ENCODE peak calls at places on chromosomes 3 and 15, in four cellular contexts. W is WERI-Rb-1, O is progenitor cell of endocrine pancreas, T is fibroblast of mammary gland. H is an unnamed sample.

GRCh38 chr3:177195242-177195940 is 1.9 kb downstream of the TBL1XR1 start:
- DNase-seq in W (no peak), O (no peak), T (no peak), H (no peak)

GRCh38 chr3:18556503-18556902 is 131.4 kb upstream of the SATB1 start:
- DNase-seq in W (no peak), O (no peak), T (peak), H (no peak)

GRCh38 chr3:128861491-128861890 is 17.9 kb upstream of the ACAD9 start:
- DNase-seq in W (no peak), O (no peak), T (no peak), H (no peak)

GRCh38 chr15:74786659-74787165 is 4.8 kb downstream of the CSK start:
- DNase-seq in W (no peak), O (no peak), T (no peak), H (no peak)

GRCh38 chr15:40054746-40055575 is 16.0 kb upstream of the SRP14 start:
- DNase-seq in W (no peak), O (no peak), T (peak), H (no peak)

GRCh38 chr3:46576386-46576785 is 10.3 kb upstream of the LRRC2 start:
- DNase-seq in W (no peak), O (no peak), T (no peak), H (no peak)

GRCh38 chr3:40800343-40800742 is 275.6 kb downstream of the ZNF621 start:
- DNase-seq in W (no peak), O (no peak), T (peak), H (peak)

GRCh38 chr15:85479071-85479647 is 98.8 kb downstream of the AKAP13 start:
- DNase-seq in W (no peak), O (no peak), T (peak), H (no peak)

GRCh38 chr3:141644931-141645330 is 93.2 kb upstream of the RNF7 start:
- DNase-seq in W (peak), O (peak), T (peak), H (peak)

GRCh38 chr3:195549931-195550519 is 6.9 kb upstream of the PPP1R2 start:
- DNase-seq in W (no peak), O (no peak), T (no peak), H (no peak)

GRCh38 chr15:60412807-60413597 is 15.2 kb upstream of the ANXA2 start:
- DNase-seq in W (no peak), O (no peak), T (peak), H (no peak)

GRCh38 chr15:63396546-63396939 is 14.9 kb upstream of the CA12 start:
- DNase-seq in W (peak), O (no peak), T (no peak), H (no peak)

GRCh38 chr15:38612159-38612863 is 47.7 kb upstream of the RASGRP1 start:
- DNase-seq in W (no peak), O (no peak), T (no peak), H (no peak)

GRCh38 chr3:115885621-115886020 is 262.3 kb downstream of the GAP43 start:
- DNase-seq in W (no peak), O (no peak), T (peak), H (peak)

GRCh38 chr3:134857776-134858515 is 62.9 kb downstream of the EPHB1 start:
- DNase-seq in W (no peak), O (no peak), T (no peak), H (no peak)

GRCh38 chr3:140505876-140506275 is 172.0 kb upstream of the TRIM42 start:
- DNase-seq in W (no peak), O (no peak), T (no peak), H (no peak)

GRCh38 chr3:184173374-184173722 is 1.3 kb upstream of the AP2M1 start:
- DNase-seq in W (no peak), O (no peak), T (no peak), H (no peak)

GRCh38 chr15:69666441-69666882 is 213.8 kb downstream of the RPLP1 start:
- DNase-seq in W (no peak), O (no peak), T (peak), H (no peak)

GRCh38 chr15:62067448-62068044 is 769 bp downstream of the C2CD4A start:
- DNase-seq in W (peak), O (peak), T (no peak), H (peak)

GRCh38 chr3:195196266-195196665 is 74.7 kb downstream of the XXYLT1 start:
- DNase-seq in W (no peak), O (no peak), T (peak), H (no peak)

GRCh38 chr3:101077361-101078011 is 84.3 kb upstream of the ABI3BP start:
- DNase-seq in W (no peak), O (no peak), T (peak), H (no peak)

GRCh38 chr3:99901200-99901926 is 83.7 kb downstream of the CMSS1 start:
- DNase-seq in W (no peak), O (no peak), T (peak), H (no peak)

GRCh38 chr3:171615281-171615680 is 155.1 kb upstream of the TNIK start:
- DNase-seq in W (no peak), O (no peak), T (peak), H (no peak)

GRCh38 chr3:50464578-50464977 is 38.9 kb downstream of the CACNA2D2 start:
- DNase-seq in W (no peak), O (no peak), T (no peak), H (no peak)

GRCh38 chr15:60116456-60117089 is 112.5 kb downstream of the FOXB1 start:
- DNase-seq in W (no peak), O (no peak), T (no peak), H (no peak)

GRCh38 chr15:33148129-33148850 is 46.2 kb downstream of the FMN1 start:
- DNase-seq in W (peak), O (no peak), T (no peak), H (peak)

GRCh38 chr3:112688085-112688769 is 47.3 kb upstream of the CCDC80 start:
- DNase-seq in W (no peak), O (no peak), T (no peak), H (no peak)

DNA sequence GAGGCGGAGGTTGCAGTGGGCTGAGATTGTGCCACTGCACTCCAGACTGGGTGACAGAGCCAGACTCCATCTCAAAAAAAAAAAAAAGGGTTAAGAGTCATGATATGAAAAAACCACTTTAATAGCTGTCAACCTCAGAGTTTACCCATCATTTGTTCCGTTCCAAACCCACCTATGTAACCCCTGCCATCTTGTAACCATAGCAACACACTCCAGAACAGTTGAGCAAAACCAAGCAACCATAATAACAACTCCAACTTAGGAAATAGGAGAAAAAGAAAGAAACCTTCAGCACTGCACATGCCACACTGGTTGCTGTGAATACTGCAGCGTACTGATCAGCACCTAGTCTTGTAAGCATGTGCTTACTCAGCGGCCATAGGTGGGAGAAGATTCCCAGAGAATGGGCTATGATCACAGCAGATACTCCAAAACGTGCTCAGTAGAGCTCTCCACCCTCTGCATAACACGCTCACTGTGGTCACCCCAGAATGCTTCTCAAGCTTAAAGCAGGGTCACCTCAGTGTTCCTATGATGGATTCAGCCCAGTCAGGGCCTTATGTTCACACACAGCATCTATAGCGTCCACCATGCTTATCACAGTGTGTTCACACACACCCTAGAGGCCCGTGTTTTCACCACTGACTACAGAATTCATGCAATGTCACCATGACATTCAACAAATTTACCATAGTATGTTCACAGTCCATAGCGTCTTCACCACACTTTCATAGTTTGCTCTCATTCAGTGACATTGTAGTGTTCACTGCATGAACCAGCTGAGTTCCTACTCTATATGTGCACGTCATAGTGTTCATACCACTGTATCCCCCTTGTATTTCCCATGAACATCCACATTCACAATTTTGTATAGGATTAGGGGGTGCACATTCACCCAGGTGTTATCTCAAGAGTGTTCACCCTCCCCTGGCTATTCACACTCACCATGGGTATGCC is 6.5 kb upstream of the CILP start:
- DNase-seq in W (no peak), O (no peak), T (no peak), H (no peak)
- TF ChIP-seq CTCF in W (no peak), O (no peak), T (no peak), H (no peak)

DNA sequence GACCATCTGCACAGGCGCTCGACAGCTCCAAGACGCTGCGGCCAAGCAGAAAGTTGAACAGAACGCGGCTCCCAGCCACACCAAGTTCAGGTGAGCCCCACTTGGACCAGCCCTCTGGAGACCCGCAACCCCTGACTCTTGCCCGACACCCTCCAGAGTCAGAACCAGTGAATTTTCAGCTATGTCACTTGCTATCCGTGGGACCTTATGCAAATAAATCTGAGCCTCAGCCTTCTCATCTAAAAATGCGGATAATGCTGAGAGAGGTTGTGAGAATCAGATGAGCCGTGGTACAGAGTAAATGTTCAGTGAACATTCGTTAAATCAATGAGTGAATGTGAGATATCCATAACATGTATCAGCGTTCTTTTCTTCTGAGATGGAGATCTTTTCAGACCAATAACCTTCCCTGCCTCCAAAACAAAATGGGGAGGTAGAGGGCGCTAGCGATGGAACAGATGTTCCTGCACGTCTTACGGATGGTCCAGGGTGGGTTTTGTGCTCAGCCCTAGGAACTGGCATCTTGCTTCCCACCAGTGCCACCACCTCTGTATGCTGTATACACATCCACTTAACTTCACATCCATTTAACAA is 524 bp downstream of the MRPS11 start:
- DNase-seq in W (no peak), O (no peak), T (peak), H (peak)
- TF ChIP-seq CTCF in W (peak), O (no peak), T (peak), H (no peak)

GRCh38 chr3:47870156-47870555 is 67.2 kb downstream of the DHX30 start:
- DNase-seq in W (no peak), O (no peak), T (no peak), H (no peak)
- TF ChIP-seq CTCF in W (no peak), O (no peak), T (no peak), H (no peak)

DNA sequence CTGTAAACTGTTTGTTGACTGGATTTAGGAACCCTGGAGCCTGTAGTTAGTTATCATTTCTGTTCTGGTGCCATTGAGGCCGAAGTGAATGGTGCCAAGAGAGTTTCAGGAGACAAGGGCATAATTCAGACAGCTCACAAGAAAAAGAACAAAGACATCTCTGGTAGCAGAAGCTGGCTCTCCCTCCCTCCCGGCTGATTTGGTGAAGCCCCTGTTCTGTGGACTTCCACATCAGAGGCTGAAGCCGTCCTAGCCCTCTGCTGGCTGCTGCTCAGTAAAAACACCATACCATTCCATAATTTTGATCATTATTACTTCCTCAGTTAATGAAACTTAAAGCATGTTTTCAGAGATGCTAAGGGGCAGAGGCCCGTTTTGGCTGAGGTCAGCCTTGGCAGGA is 381.2 kb upstream of the WNT5A start:
- DNase-seq in W (no peak), O (no peak), T (no peak), H (no peak)
- TF ChIP-seq CTCF in W (no peak), O (no peak), T (no peak), H (no peak)

DNA sequence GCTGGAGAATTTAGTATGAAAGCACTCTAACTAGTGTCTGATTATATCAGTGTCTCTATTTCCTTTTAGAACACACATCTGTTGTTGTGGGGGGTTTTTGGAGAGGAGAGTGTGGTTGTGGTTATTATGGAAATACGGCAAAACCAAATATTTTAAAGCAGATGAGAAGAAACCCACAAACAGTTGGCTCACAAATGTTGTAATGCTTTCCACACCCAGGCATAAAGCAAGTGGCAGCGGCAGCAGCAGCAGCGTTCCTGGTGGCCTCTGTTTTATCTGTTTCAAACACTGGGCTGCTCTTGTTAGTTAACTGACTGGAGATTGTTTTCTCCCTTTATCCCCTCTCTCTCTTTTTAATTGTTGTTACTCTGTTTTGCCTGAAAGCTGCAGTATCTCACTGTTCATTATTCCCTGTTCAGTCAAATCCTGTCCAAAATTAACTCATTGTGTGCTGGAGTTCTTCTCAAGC is 1045.5 kb upstream of the NR2F2 start:
- DNase-seq in W (no peak), O (no peak), T (peak), H (peak)
- TF ChIP-seq CTCF in W (no peak), O (peak), T (peak), H (no peak)

GRCh38 chr15:73709671-73710070 is 25.5 kb downstream of the CD276 start:
- DNase-seq in W (no peak), O (no peak), T (no peak), H (no peak)

GRCh38 chr15:73711526-73711925 is 27.3 kb downstream of the CD276 start:
- DNase-seq in W (no peak), O (no peak), T (no peak), H (no peak)

GRCh38 chr15:73714695-73715301 is 30.6 kb downstream of the CD276 start:
- DNase-seq in W (no peak), O (no peak), T (no peak), H (no peak)

GRCh38 chr15:73710321-73710720 is 26.1 kb downstream of the CD276 start:
- DNase-seq in W (no peak), O (no peak), T (no peak), H (no peak)

DNA sequence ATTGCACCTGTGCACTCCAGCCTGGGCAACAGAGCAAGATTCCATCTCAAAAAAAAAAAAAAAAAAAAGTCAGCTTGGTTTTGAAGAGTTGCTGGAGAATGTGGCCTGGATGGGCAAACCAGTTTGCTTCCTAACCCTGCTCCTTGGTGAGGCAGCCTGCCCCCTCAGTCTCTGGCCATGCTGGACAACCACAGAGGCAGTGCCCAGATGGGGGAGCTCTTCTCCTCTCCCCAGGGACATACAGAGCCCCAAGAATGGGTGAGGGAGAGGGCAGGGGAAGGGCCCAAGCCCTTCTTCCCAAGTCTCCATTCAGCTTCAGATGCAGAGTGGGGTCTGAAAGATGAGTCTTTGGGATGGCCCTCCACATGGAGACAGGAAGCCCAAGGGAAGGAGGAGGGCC is 27.9 kb downstream of the CD276 start:
- DNase-seq in W (peak), O (no peak), T (no peak), H (no peak)
- TF ChIP-seq CTCF in W (peak), O (no peak), T (no peak), H (no peak)

GRCh38 chr15:58077427-58077826 is 11.9 kb upstream of the ALDH1A2 start:
- DNase-seq in W (no peak), O (no peak), T (peak), H (no peak)
- TF ChIP-seq CTCF in W (peak), O (peak), T (peak), H (no peak)

DNA sequence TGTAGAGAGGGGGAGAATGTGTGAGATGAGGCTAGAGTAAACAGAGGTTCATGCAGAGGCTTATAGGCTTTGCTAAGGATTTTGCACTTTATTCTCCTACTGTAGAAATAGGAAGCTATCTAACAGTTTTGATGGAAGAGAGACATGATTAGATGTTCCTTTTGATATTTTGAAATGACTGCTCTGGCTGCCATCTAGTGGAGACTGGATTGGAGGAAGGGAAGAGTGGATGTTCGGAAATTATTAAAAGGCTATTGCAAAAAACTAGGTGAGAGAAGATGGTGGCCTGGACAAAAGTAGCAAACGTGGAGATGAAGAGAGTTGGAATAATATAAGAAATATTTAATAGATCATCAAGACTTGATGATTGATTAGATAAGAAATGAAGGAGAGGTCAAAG is 42.2 kb downstream of the SYN2 start:
- DNase-seq in W (peak), O (no peak), T (peak), H (no peak)
- TF ChIP-seq CTCF in W (peak), O (peak), T (peak), H (no peak)

GRCh38 chr3:181940703-181941102 is 229.0 kb downstream of the SOX2 start:
- DNase-seq in W (no peak), O (no peak), T (no peak), H (no peak)

GRCh38 chr3:181933052-181933618 is 221.4 kb downstream of the SOX2 start:
- DNase-seq in W (no peak), O (no peak), T (no peak), H (no peak)

GRCh38 chr3:181932039-181932438 is 220.3 kb downstream of the SOX2 start:
- DNase-seq in W (no peak), O (no peak), T (no peak), H (no peak)

GRCh38 chr3:181936774-181937173 is 225.0 kb downstream of the SOX2 start:
- DNase-seq in W (no peak), O (no peak), T (no peak), H (no peak)

GRCh38 chr3:181935915-181936314 is 224.2 kb downstream of the SOX2 start:
- DNase-seq in W (no peak), O (no peak), T (no peak), H (no peak)
- TF ChIP-seq CTCF in W (no peak), O (no peak), T (no peak), H (no peak)

DNA sequence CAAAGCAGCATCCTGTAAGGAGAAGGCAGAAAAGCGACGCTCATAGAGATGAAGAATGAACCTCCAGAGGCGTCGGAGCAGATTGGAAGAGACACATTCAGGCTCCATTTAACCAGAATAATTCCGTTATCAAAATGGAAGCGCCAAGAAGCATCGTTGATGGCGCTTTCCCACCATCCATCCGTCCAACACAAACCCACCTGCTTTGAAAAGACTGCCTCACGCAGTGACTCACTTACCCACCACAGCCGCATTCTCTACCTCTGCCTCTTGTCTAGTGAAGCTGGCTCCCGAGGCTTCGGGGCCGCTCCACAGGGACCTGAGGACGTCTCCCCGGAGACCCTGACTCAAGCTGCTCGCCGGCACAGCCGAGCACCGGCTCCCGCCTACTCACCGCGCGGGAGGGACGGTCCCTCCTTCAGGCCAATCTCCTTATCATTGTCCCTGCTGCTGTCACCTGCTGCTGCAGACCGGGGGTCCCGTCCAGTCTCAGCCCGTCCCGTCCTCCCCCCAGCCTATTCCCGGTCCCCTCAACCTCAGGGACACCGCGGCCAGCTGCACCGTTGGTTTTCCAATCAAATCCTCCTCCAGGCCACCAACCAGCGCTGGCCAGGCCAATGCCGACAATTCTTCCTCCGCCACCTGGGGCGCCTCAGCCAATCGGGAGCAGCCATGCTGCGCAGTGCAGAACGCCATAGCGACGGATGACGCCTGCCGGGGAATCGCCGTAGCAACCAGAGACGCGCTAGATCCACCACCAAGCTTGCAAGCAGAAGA is at the start of gene NEK10:
- DNase-seq in W (peak), O (peak), T (peak), H (peak)
- TF ChIP-seq CTCF in W (peak), O (peak), T (no peak), H (no peak)

H was measured in endothelial cell.